ENCODE peak calls at places on chromosomes 6 and 20, in eight cellular contexts. O is stomach, F is suprapubic skin, Q is HCT116, K is tibial nerve, P is ovary, R is testis, T is Peyer's patch. C is an unnamed sample.

GRCh38 chr6:149054559-149055194 is 262.8 kb upstream of the TAB2 start:
- DNase-seq in T (no peak), K (no peak), P (no peak), F (no peak), O (no peak), R (no peak), Q (no peak), C (no peak)

GRCh38 chr6:97969065-97969464 is 686.0 kb upstream of the MMS22L start:
- DNase-seq in R (no peak), T (no peak), Q (no peak), K (no peak), O (no peak), P (no peak), F (no peak), C (no peak)

GRCh38 chr6:157885211-157885788 is 62.3 kb downstream of the SNX9 start:
- DNase-seq in R (no peak), K (no peak), O (no peak), P (no peak), T (peak; percentile 70), Q (no peak), F (no peak), C (no peak)

GRCh38 chr6:19024737-19025136 is 637.6 kb downstream of the RNF144B start:
- DNase-seq in T (no peak), K (peak; percentile 25), F (no peak), R (peak; percentile 63), P (no peak), Q (peak; percentile 54), O (no peak), C (peak; percentile 30)

GRCh38 chr6:22343864-22344263 is 47.0 kb upstream of the PRL start:
- DNase-seq in T (no peak), F (no peak), P (no peak), K (no peak), R (no peak), Q (no peak), O (no peak), C (no peak)

GRCh38 chr6:95804847-95805541 is 210.8 kb upstream of the FUT9 start:
- DNase-seq in K (no peak), P (no peak), T (no peak), Q (no peak), O (peak; percentile 61), R (no peak), F (no peak), C (no peak)

GRCh38 chr6:775863-776262 is 82.9 kb upstream of the EXOC2 start:
- DNase-seq in K (no peak), Q (no peak), F (no peak), O (no peak), T (no peak), P (no peak), R (no peak), C (no peak)

GRCh38 chr6:27101824-27102223 is 145.7 kb upstream of the PRSS16 start:
- DNase-seq in O (no peak), Q (no peak), T (no peak), R (no peak), K (no peak), P (no peak), F (no peak), C (no peak)

GRCh38 chr6:90460067-90460466 is 126.8 kb downstream of the MAP3K7 start:
- DNase-seq in K (no peak), T (no peak), P (no peak), O (no peak), F (no peak), R (no peak), Q (no peak), C (no peak)

GRCh38 chr6:119243657-119244056 is 105.9 kb downstream of the MAN1A1 start:
- DNase-seq in O (no peak), F (no peak), R (no peak), T (no peak), P (no peak), K (no peak), Q (no peak), C (no peak)

GRCh38 chr6:83008631-83009030 is 57.0 kb downstream of the UBE3D start:
- DNase-seq in K (no peak), Q (no peak), F (no peak), P (no peak), O (no peak), T (no peak), R (no peak), C (no peak)

DNA sequence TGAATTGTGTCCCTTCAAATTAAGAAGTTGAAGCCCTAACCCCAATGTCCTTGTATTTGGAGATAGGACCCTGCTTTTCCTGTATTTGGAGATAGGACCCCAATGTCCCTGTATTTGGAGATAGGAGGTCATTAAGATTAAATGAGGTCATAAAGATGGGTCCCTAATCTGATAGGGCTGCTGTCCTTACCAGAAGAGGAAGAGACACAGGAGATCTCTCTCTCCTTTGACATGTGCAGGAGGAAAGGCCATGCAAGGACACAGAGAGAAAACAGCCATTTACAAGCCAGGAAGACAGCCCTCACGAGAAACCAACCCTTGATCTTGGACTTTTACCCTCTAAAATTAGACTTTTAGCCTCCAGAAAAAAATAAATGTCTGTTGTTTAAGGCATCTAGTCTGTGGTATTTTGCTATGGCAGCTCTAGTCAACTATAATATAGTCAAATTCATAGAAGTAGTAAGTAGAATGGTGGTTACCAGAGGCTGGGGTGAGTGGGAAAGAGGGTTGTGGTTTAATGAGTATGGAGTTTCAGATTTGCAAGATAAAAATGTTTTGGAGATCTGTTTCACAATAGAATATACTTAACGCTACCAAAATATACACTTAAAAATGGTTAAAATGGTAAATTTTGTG is 59.3 kb downstream of the UBE3D start:
- DNase-seq in K (no peak), R (no peak), T (no peak), O (no peak), Q (no peak), P (no peak), F (no peak), C (no peak)
- H3K4me1 ChIP-seq in K (no peaks in the 10 kb centered on the region), R (no peaks in the 10 kb centered on the region), T (no peaks in the 10 kb centered on the region), O (no peaks in the 10 kb centered on the region), Q (no peaks in the 10 kb centered on the region), P (no peaks in the 10 kb centered on the region), F (no peaks in the 10 kb centered on the region), C (no peaks in the 10 kb centered on the region)

GRCh38 chr20:45407067-45407745 is 883 bp upstream of the DBNDD2 start:
- DNase-seq in Q (no peak), F (no peak), K (peak; percentile 26), O (peak; percentile 39), R (peak; percentile 22), P (peak; percentile 58), T (peak; percentile 59), C (no peak)
- TF ChIP-seq POLR2A in Q (no peak), F (peak; percentile 61), K (no peak), O (no peak), R (no peak), P (no peak), T (peak; percentile 17), C (peak; percentile 41)

GRCh38 chr6:125759184-125759902 is 9.9 kb downstream of the HEY2 start:
- DNase-seq in K (no peak), T (no peak), P (peak; percentile 32), O (no peak), F (no peak), Q (peak; percentile 33), R (peak; percentile 80), C (no peak)
- H3K4me1 ChIP-seq in K (no peaks in the 10 kb centered on the region), T (no peaks in the 10 kb centered on the region), P (peaks cover 2% of the 10 kb centered on the region), O (no peaks in the 10 kb centered on the region), F (no peaks in the 10 kb centered on the region), Q (no peaks in the 10 kb centered on the region), R (no peaks in the 10 kb centered on the region), C (no peaks in the 10 kb centered on the region)

DNA sequence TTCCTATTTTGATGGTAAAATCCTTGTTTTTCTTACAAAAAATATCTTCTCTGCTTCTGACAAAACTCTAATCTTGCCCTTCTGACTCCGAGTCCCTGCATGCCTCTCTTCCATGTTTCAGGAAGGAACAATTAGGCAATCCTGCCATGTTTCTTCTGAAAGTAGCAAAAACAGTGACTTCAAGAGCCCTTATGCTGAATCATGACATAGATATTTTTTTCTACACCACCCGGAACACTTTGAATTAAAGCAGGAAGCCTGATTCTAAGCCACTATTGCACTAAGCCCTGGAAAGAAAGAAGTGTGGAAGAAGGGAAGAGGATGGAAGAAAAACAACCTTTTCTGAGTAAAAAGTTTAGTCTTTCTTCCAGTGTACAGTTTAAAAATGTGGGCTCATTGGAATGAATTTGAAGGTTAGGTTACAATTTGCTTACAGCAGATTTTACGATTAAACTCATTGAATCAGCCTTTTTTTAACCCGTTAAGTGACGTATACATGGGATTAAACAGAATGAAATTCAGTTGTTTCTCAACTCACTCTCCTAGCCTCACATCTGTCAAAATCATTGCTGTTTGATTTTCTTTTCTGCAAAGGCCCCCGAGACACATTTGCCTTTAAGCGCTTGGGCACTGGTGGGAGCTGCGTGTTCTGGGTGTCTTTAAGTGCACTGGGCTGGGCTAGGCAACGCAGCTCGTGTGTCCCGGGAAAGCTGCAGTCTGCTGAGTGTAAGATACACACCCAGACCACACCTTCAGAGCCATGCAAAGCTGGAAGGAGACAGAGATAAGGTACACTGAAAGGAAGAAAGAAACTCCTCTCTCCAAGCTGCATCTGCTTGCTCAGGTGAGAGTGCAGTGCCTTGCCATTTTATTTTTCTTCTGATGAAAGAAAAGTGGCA is 159.4 kb upstream of the CITED2 start:
- DNase-seq in K (peak; percentile 27), P (no peak), F (no peak), O (peak; percentile 55), Q (peak; percentile 55), T (peak; percentile 84), R (no peak), C (peak; percentile 10)
- TF ChIP-seq POLR2A in K (no peak), P (no peak), F (no peak), O (no peak), Q (no peak), T (peak; percentile 34), R (no peak), C (no peak)